ENCODE peak calls at places on chromosomes 3 and 15, in five cellular contexts. P, K, V, I and R are unnamed samples.

GRCh38 chr15:39454189-39454986 is 126.5 kb upstream of the THBS1 start:
- DNase-seq in P (no peak), K (peak; percentile 43), V (no peak), I (peak; percentile 6), R (no peak)

GRCh38 chr3:76310059-76310458 is 524.7 kb upstream of the ZNF717 start:
- DNase-seq in P (no peak), K (no peak), V (no peak), I (no peak), R (no peak)

GRCh38 chr3:129001817-129002572 is 891 bp downstream of the EFCC1 start:
- DNase-seq in P (no peak), K (no peak), V (no peak), I (peak; percentile 58), R (no peak)

GRCh38 chr3:156553705-156554356 is 1.1 kb downstream of the SSR3 start:
- DNase-seq in P (peak; percentile 1), K (peak; percentile 60), V (no peak), I (peak; percentile 13), R (no peak)

GRCh38 chr3:138348107-138348949 is at the start of gene MRAS:
- DNase-seq in P (peak; percentile 57), K (peak; percentile 59), V (peak; percentile 64), I (peak; percentile 91), R (no peak)

GRCh38 chr3:151037746-151038145 is 47.7 kb upstream of the MED12L start:
- DNase-seq in P (peak; percentile 4), K (no peak), V (no peak), I (no peak), R (no peak)

GRCh38 chr3:12755754-12756153 is 3.3 kb downstream of the TMEM40 start:
- DNase-seq in P (no peak), K (peak; percentile 51), V (no peak), I (no peak), R (no peak)

GRCh38 chr3:172056416-172056815 is 17.0 kb downstream of the FNDC3B start:
- DNase-seq in P (no peak), K (no peak), V (no peak), I (no peak), R (no peak)

GRCh38 chr3:54596087-54596486 is 331.8 kb downstream of the LRTM1 start:
- DNase-seq in P (no peak), K (no peak), V (no peak), I (no peak), R (no peak)

GRCh38 chr3:180402463-180403073 is 199.4 kb upstream of the TTC14 start:
- DNase-seq in P (no peak), K (no peak), V (no peak), I (no peak), R (no peak)

GRCh38 chr3:62956411-62956810 is 81.2 kb upstream of the CADPS start:
- DNase-seq in P (no peak), K (no peak), V (no peak), I (no peak), R (no peak)

GRCh38 chr3:62950227-62950626 is 75.0 kb upstream of the CADPS start:
- DNase-seq in P (no peak), K (no peak), V (no peak), I (no peak), R (no peak)

GRCh38 chr3:62951037-62951613 is 75.9 kb upstream of the CADPS start:
- DNase-seq in P (no peak), K (no peak), V (peak; percentile 59), I (no peak), R (no peak)

GRCh38 chr3:62955126-62955525 is 79.9 kb upstream of the CADPS start:
- DNase-seq in P (no peak), K (no peak), V (no peak), I (no peak), R (no peak)

DNA sequence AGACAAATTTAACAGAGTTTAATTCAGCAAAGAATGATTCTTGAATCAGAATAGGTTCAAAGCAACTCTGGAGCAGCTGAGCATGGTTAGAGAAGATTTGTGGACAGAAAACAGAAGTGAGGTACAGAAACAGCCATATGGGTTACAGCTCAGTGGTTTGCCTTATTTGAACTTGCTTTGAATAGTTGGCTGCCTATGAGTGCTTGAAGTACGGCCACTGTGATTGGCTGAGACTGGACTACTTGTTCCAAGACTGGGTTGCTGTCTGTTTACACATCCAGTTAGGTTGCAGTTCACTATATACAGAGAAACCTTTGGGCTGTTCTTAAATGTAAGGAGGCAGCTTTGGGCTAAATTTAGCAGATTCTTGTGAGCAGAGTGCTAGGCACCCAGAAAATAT is 79.4 kb upstream of the CADPS start:
- DNase-seq in P (no peak), K (no peak), V (no peak), I (no peak), R (peak; percentile 1)
- TF ChIP-seq YY1 in P (no peak), K (no peak), V (no peak), I (no peak), R (no peak)

GRCh38 chr3:61865466-61865865 is 304.1 kb downstream of the PTPRG start:
- DNase-seq in P (no peak), K (no peak), V (no peak), I (no peak), R (no peak)

GRCh38 chr3:61869378-61869777 is 308.0 kb downstream of the PTPRG start:
- DNase-seq in P (no peak), K (no peak), V (no peak), I (no peak), R (no peak)

GRCh38 chr3:61866961-61867461 is 305.6 kb downstream of the PTPRG start:
- DNase-seq in P (no peak), K (no peak), V (no peak), I (no peak), R (no peak)

GRCh38 chr3:61866143-61866542 is 304.8 kb downstream of the PTPRG start:
- DNase-seq in P (no peak), K (no peak), V (no peak), I (no peak), R (no peak)

GRCh38 chr3:61868499-61868898 is 307.1 kb downstream of the PTPRG start:
- DNase-seq in P (no peak), K (no peak), V (no peak), I (no peak), R (no peak)
- H3K4me1 ChIP-seq in P (no peaks in the 10 kb centered on the region), K (no peaks in the 10 kb centered on the region), V (peaks cover 3% of the 10 kb centered on the region), I (no peaks in the 10 kb centered on the region), R (no peaks in the 10 kb centered on the region)

GRCh38 chr15:87706001-87706400 is 550.5 kb downstream of the NTRK3 start:
- DNase-seq in P (no peak), K (no peak), V (no peak), I (no peak), R (no peak)

GRCh38 chr15:87711011-87711410 is 545.5 kb downstream of the NTRK3 start:
- DNase-seq in P (no peak), K (no peak), V (no peak), I (no peak), R (no peak)

GRCh38 chr15:87707076-87707475 is 549.5 kb downstream of the NTRK3 start:
- DNase-seq in P (no peak), K (no peak), V (no peak), I (no peak), R (no peak)

GRCh38 chr15:87710406-87710805 is 546.1 kb downstream of the NTRK3 start:
- DNase-seq in P (no peak), K (no peak), V (no peak), I (no peak), R (no peak)

DNA sequence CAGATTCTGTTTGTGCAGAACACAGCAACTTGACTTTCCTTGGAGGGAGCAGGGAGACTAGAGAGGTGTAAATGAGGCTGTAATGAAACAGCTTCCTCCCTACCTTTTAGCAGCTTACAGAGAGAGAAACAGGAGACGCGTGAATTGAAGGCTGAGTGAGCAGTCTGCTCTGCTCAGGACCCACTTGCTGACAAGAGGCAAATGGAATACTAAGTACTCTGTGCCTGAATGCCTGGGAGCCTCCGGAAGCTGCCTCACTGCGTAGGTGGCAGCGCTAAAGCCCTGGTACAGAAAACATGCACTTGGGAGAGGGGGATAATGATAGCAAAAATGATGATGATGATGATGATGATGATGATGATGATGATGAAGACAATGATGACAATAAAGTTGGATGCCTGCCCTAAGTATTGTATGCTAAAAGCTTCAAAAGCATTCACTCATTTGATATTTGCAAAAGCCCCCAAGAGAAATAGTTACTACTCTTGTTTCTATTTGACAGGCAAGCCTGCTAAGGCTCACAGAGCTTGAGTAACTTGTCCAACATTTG is 548.9 kb downstream of the NTRK3 start:
- DNase-seq in P (no peak), K (no peak), V (no peak), I (no peak), R (no peak)
- TF ChIP-seq YY1 in P (no peak), K (no peak), V (no peak), I (no peak), R (no peak)

GRCh38 chr3:147354621-147355020 is 51.7 kb downstream of the ZIC4 start:
- DNase-seq in P (no peak), K (no peak), V (no peak), I (no peak), R (no peak)
- H3K4me1 ChIP-seq in P (no peaks in the 10 kb centered on the region), K (no peaks in the 10 kb centered on the region), V (no peaks in the 10 kb centered on the region), I (no peaks in the 10 kb centered on the region), R (no peaks in the 10 kb centered on the region)

GRCh38 chr15:80162059-80162554 is 9.3 kb downstream of the FAH start:
- DNase-seq in P (no peak), K (peak; percentile 54), V (no peak), I (no peak), R (no peak)
- TF ChIP-seq YY1 in P (no peak), K (no peak), V (no peak), I (no peak), R (no peak)

DNA sequence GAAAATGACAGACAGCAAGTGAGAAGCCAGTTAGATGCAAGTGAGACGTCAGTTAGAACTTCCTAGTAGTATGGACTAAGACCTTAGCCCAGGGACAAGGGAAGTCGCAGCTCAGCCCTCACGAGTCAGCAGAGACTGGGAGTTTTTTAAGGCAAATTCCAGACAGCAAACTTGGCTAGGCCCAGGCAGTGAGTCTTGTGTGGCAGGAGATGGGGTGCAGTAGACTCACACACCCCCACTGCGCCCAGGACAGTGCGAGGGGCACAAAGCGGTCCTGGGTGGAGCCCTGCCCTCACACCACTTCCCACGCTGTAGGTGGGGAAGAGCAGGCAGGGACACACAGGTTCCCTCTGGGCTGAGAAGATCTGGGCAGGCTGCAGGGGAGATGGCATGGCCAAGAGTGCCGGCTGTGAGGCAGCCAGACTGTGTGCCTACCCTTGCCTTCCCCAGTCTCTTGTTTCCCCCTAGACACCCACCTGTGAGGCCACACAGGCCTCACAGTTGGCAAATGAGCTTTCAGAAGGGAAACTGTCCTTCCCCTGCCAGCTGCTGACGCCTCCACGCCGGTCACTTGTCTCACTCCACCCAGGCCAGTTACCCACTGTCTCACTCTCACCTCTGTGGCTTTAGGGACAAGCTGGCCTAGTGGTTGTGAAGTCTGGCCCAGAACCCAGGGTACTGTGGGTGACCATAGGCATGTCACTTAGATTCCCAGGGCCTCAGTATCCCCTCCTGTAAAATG is 13.7 kb upstream of the PRKCD start:
- DNase-seq in P (no peak), K (no peak), V (no peak), I (no peak), R (no peak)
- H3K4me1 ChIP-seq in P (peaks cover 17% of the 10 kb centered on the region), K (peaks cover 55% of the 10 kb centered on the region), V (peaks cover 20% of the 10 kb centered on the region), I (no peaks in the 10 kb centered on the region), R (peaks cover 13% of the 10 kb centered on the region)

DNA sequence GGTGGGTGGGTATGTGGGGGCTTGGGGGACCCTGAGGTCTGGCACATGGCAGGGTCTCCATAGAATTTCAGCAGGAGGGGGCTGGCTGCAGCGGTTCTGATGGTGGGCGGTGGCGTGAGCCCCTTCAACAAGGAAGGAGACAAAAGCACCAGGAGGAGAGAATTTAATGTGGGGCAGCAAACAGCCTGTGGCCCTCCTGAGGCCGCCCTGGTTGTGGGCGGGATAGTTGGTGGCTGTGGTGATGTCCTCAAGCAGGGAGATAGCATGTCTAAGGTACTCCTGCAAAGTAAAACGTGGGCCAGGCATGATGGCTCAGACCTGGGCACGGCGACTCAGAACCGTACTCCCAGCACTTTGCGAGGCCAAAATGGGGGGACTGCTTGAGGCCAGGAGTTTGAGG is 94.0 kb downstream of the LRRK1 start:
- DNase-seq in P (no peak), K (no peak), V (no peak), I (no peak), R (no peak)
- TF ChIP-seq YY1 in P (no peak), K (no peak), V (no peak), I (no peak), R (no peak)